ENCODE peak calls at places on chromosomes 12 and 14, in nine cellular contexts. One of them, this sample, is unnamed.

GRCh38 chr12:62813031-62813829 is 121.7 kb downstream of the PPM1H start:
- DNase-seq in C1 segment of cervical spinal cord: no peak
- DNase-seq in activated naive CD4-positive, alpha-beta T cell: no peak
- DNase-seq in substantia nigra: no peak
- DNase-seq in hippocampal formation: peak; percentile 43
- DNase-seq in left colon: peak; percentile 37
- DNase-seq in heart right ventricle: peak; percentile 59
- DNase-seq in AG09319: peak; percentile 44
- DNase-seq in NCI-H1417: no peak
- DNase-seq in this sample: no peak

GRCh38 chr14:103488960-103489359 is 33.7 kb downstream of the CKB start:
- DNase-seq in C1 segment of cervical spinal cord: no peak
- DNase-seq in hippocampal formation: no peak
- DNase-seq in substantia nigra: no peak
- DNase-seq in AG09319: no peak
- DNase-seq in NCI-H1417: no peak
- DNase-seq in heart right ventricle: no peak
- DNase-seq in left colon: no peak
- DNase-seq in activated naive CD4-positive, alpha-beta T cell: no peak
- DNase-seq in this sample: no peak

GRCh38 chr12:92027243-92027642 is 118.4 kb downstream of the BTG1 start:
- DNase-seq in heart right ventricle: no peak
- DNase-seq in NCI-H1417: no peak
- DNase-seq in activated naive CD4-positive, alpha-beta T cell: no peak
- DNase-seq in hippocampal formation: no peak
- DNase-seq in C1 segment of cervical spinal cord: no peak
- DNase-seq in left colon: no peak
- DNase-seq in AG09319: no peak
- DNase-seq in substantia nigra: no peak
- DNase-seq in this sample: no peak

GRCh38 chr14:60642270-60642789 is 6.9 kb downstream of the SIX1 start:
- DNase-seq in AG09319: no peak
- DNase-seq in C1 segment of cervical spinal cord: no peak
- DNase-seq in substantia nigra: no peak
- DNase-seq in heart right ventricle: no peak
- DNase-seq in activated naive CD4-positive, alpha-beta T cell: no peak
- DNase-seq in NCI-H1417: no peak
- DNase-seq in hippocampal formation: no peak
- DNase-seq in left colon: no peak
- DNase-seq in this sample: no peak

GRCh38 chr14:72714871-72715214 is 179.1 kb downstream of the DPF3 start:
- DNase-seq in NCI-H1417: no peak
- DNase-seq in substantia nigra: no peak
- DNase-seq in C1 segment of cervical spinal cord: no peak
- DNase-seq in heart right ventricle: peak; percentile 39
- DNase-seq in hippocampal formation: no peak
- DNase-seq in activated naive CD4-positive, alpha-beta T cell: no peak
- DNase-seq in left colon: no peak
- DNase-seq in AG09319: no peak
- DNase-seq in this sample: no peak

GRCh38 chr14:64747327-64747726 is 43.1 kb downstream of the PLEKHG3 start:
- DNase-seq in substantia nigra: no peak
- DNase-seq in activated naive CD4-positive, alpha-beta T cell: no peak
- DNase-seq in left colon: no peak
- DNase-seq in heart right ventricle: no peak
- DNase-seq in AG09319: no peak
- DNase-seq in NCI-H1417: no peak
- DNase-seq in hippocampal formation: no peak
- DNase-seq in C1 segment of cervical spinal cord: no peak
- DNase-seq in this sample: no peak

GRCh38 chr14:77502109-77502782 is 3.6 kb upstream of the ISM2 start:
- DNase-seq in heart right ventricle: no peak
- DNase-seq in left colon: no peak
- DNase-seq in AG09319: no peak
- DNase-seq in activated naive CD4-positive, alpha-beta T cell: no peak
- DNase-seq in hippocampal formation: no peak
- DNase-seq in NCI-H1417: no peak
- DNase-seq in substantia nigra: no peak
- DNase-seq in C1 segment of cervical spinal cord: no peak
- DNase-seq in this sample: no peak

GRCh38 chr14:61608245-61609142 is 86.8 kb upstream of the HIF1A start:
- DNase-seq in AG09319: no peak
- DNase-seq in substantia nigra: no peak
- DNase-seq in activated naive CD4-positive, alpha-beta T cell: no peak
- DNase-seq in left colon: no peak
- DNase-seq in heart right ventricle: no peak
- DNase-seq in NCI-H1417: peak; percentile 83
- DNase-seq in C1 segment of cervical spinal cord: no peak
- DNase-seq in hippocampal formation: peak; percentile 45
- DNase-seq in this sample: no peak

GRCh38 chr12:62581288-62582064 is 114.8 kb downstream of the MON2 start:
- DNase-seq in NCI-H1417: peak; percentile 11
- DNase-seq in substantia nigra: no peak
- DNase-seq in left colon: no peak
- DNase-seq in C1 segment of cervical spinal cord: no peak
- DNase-seq in AG09319: peak; percentile 54
- DNase-seq in activated naive CD4-positive, alpha-beta T cell: no peak
- DNase-seq in heart right ventricle: peak; percentile 4
- DNase-seq in hippocampal formation: no peak
- DNase-seq in this sample: no peak

GRCh38 chr12:51972849-51973273 is 21.4 kb downstream of the ACVR1B start:
- DNase-seq in activated naive CD4-positive, alpha-beta T cell: no peak
- DNase-seq in substantia nigra: no peak
- DNase-seq in AG09319: no peak
- DNase-seq in NCI-H1417: no peak
- DNase-seq in hippocampal formation: peak; percentile 12
- DNase-seq in C1 segment of cervical spinal cord: no peak
- DNase-seq in heart right ventricle: no peak
- DNase-seq in left colon: no peak
- DNase-seq in this sample: no peak

GRCh38 chr14:21768116-21768874 is 94.7 kb upstream of the OR4E1 start:
- DNase-seq in substantia nigra: no peak
- DNase-seq in NCI-H1417: no peak
- DNase-seq in C1 segment of cervical spinal cord: no peak
- DNase-seq in AG09319: no peak
- DNase-seq in activated naive CD4-positive, alpha-beta T cell: no peak
- DNase-seq in heart right ventricle: no peak
- DNase-seq in left colon: no peak
- DNase-seq in hippocampal formation: no peak
- DNase-seq in this sample: no peak

GRCh38 chr12:45655186-45655585 is 74.3 kb upstream of the ARID2 start:
- DNase-seq in NCI-H1417: peak; percentile 63
- DNase-seq in hippocampal formation: no peak
- DNase-seq in AG09319: no peak
- DNase-seq in substantia nigra: no peak
- DNase-seq in C1 segment of cervical spinal cord: no peak
- DNase-seq in activated naive CD4-positive, alpha-beta T cell: peak; percentile 18
- DNase-seq in heart right ventricle: no peak
- DNase-seq in left colon: no peak
- DNase-seq in this sample: no peak

GRCh38 chr12:65100140-65100539 is 21.0 kb downstream of the WIF1 start:
- DNase-seq in hippocampal formation: no peak
- DNase-seq in substantia nigra: no peak
- DNase-seq in AG09319: no peak
- DNase-seq in activated naive CD4-positive, alpha-beta T cell: no peak
- DNase-seq in heart right ventricle: no peak
- DNase-seq in left colon: no peak
- DNase-seq in C1 segment of cervical spinal cord: no peak
- DNase-seq in NCI-H1417: no peak
- DNase-seq in this sample: no peak

GRCh38 chr12:98618952-98619351 is 25.5 kb downstream of the SLC25A3 start:
- DNase-seq in activated naive CD4-positive, alpha-beta T cell: no peak
- DNase-seq in AG09319: peak; percentile 36
- DNase-seq in NCI-H1417: no peak
- DNase-seq in C1 segment of cervical spinal cord: no peak
- DNase-seq in substantia nigra: no peak
- DNase-seq in hippocampal formation: no peak
- DNase-seq in left colon: no peak
- DNase-seq in heart right ventricle: no peak
- DNase-seq in this sample: no peak

GRCh38 chr12:119457251-119457650 is 122.7 kb downstream of the CCDC60 start:
- DNase-seq in hippocampal formation: no peak
- DNase-seq in substantia nigra: no peak
- DNase-seq in AG09319: no peak
- DNase-seq in heart right ventricle: no peak
- DNase-seq in activated naive CD4-positive, alpha-beta T cell: no peak
- DNase-seq in NCI-H1417: no peak
- DNase-seq in C1 segment of cervical spinal cord: no peak
- DNase-seq in left colon: no peak
- DNase-seq in this sample: no peak

GRCh38 chr12:75666126-75666979 is 154.9 kb upstream of the KRR1 start:
- DNase-seq in hippocampal formation: no peak
- DNase-seq in activated naive CD4-positive, alpha-beta T cell: no peak
- DNase-seq in C1 segment of cervical spinal cord: no peak
- DNase-seq in left colon: no peak
- DNase-seq in heart right ventricle: no peak
- DNase-seq in AG09319: no peak
- DNase-seq in substantia nigra: no peak
- DNase-seq in NCI-H1417: no peak
- DNase-seq in this sample: no peak

GRCh38 chr12:110694330-110694891 is 5.5 kb upstream of the HVCN1 start:
- DNase-seq in heart right ventricle: peak; percentile 38
- DNase-seq in C1 segment of cervical spinal cord: no peak
- DNase-seq in activated naive CD4-positive, alpha-beta T cell: no peak
- DNase-seq in AG09319: no peak
- DNase-seq in substantia nigra: no peak
- DNase-seq in hippocampal formation: peak; percentile 54
- DNase-seq in left colon: peak; percentile 40
- DNase-seq in NCI-H1417: no peak
- DNase-seq in this sample: no peak

GRCh38 chr14:68266998-68267397 is 447.4 kb downstream of the RAD51B start:
- DNase-seq in NCI-H1417: no peak
- DNase-seq in substantia nigra: no peak
- DNase-seq in C1 segment of cervical spinal cord: no peak
- DNase-seq in activated naive CD4-positive, alpha-beta T cell: no peak
- DNase-seq in left colon: no peak
- DNase-seq in hippocampal formation: no peak
- DNase-seq in heart right ventricle: no peak
- DNase-seq in AG09319: no peak
- DNase-seq in this sample: no peak

GRCh38 chr12:53868516-53868986 is 70.1 kb upstream of the HOXC13 start:
- DNase-seq in C1 segment of cervical spinal cord: no peak
- DNase-seq in AG09319: no peak
- DNase-seq in activated naive CD4-positive, alpha-beta T cell: no peak
- DNase-seq in heart right ventricle: no peak
- DNase-seq in hippocampal formation: no peak
- DNase-seq in substantia nigra: no peak
- DNase-seq in NCI-H1417: no peak
- DNase-seq in left colon: no peak
- DNase-seq in this sample: no peak